ENCODE peak calls at places on chromosomes 12 and 14, in four cellular contexts. E is A549, P is HepG2, L is K562. B is an unnamed sample.

GRCh38 chr12:21725731-21726130 is 48.8 kb downstream of the KCNJ8 start:
- DNase-seq in L (no peak), P (no peak), E (no peak), B (no peak)

GRCh38 chr14:83253870-83254269 is 1720.2 kb upstream of the SEL1L start:
- DNase-seq in E (no peak), P (no peak), L (no peak), B (no peak)

GRCh38 chr12:11661491-11662085 is 12.1 kb downstream of the ETV6 start:
- DNase-seq in P (no peak), E (no peak), L (no peak), B (no peak)

GRCh38 chr12:15636060-15636890 is 152.9 kb downstream of the EPS8 start:
- DNase-seq in E (no peak), P (no peak), L (no peak), B (no peak)

GRCh38 chr14:96816281-96816680 is 19.1 kb downstream of the VRK1 start:
- DNase-seq in E (no peak), P (no peak), L (no peak), B (no peak)

GRCh38 chr14:72847721-72848120 is 46.2 kb downstream of the DPF3 start:
- DNase-seq in P (no peak), L (no peak), E (peak; percentile 7), B (no peak)

GRCh38 chr12:120183211-120183631 is 11.3 kb downstream of the GCN1 start:
- DNase-seq in E (no peak), L (no peak), P (no peak), B (no peak)

GRCh38 chr14:54570651-54571415 is 3.9 kb downstream of the SAMD4A start:
- DNase-seq in L (no peak), E (peak; percentile 36), P (no peak), B (no peak)

GRCh38 chr12:1919763-1920162 is 1.3 kb upstream of the CACNA2D4 start:
- DNase-seq in P (no peak), E (no peak), L (no peak), B (no peak)

GRCh38 chr14:50320279-50320678 is 8.2 kb downstream of the DMAC2L start:
- DNase-seq in E (no peak), L (no peak), P (no peak), B (peak; percentile 39)

GRCh38 chr14:89899917-89900680 is 54.4 kb downstream of the EFCAB11 start:
- DNase-seq in P (peak; percentile 13), L (peak; percentile 4), E (no peak), B (no peak)

GRCh38 chr12:57005980-57006808 is at the start of gene ZBTB39:
- DNase-seq in P (peak; percentile 20), E (peak; percentile 60), L (peak; percentile 74), B (no peak)

GRCh38 chr12:69682136-69682755 is 16.9 kb downstream of the BEST3 start:
- DNase-seq in E (no peak), L (no peak), P (no peak), B (no peak)

GRCh38 chr14:65321370-65321875 is 91.1 kb upstream of the FUT8 start:
- DNase-seq in L (no peak), P (no peak), E (peak; percentile 16), B (peak; percentile 82)

GRCh38 chr14:33768458-33768830 is 182.4 kb downstream of the EGLN3 start:
- DNase-seq in P (no peak), E (no peak), L (no peak), B (no peak)

GRCh38 chr12:80353254-80353653 is 90.8 kb upstream of the PTPRQ start:
- DNase-seq in L (no peak), P (peak; percentile 83), E (peak; percentile 5), B (no peak)

GRCh38 chr12:130646690-130647089 is 69.4 kb downstream of the RIMBP2 start:
- DNase-seq in P (no peak), L (no peak), E (no peak), B (no peak)

GRCh38 chr14:85960781-85961180 is 430.8 kb downstream of the FLRT2 start:
- DNase-seq in E (no peak), P (no peak), L (no peak), B (no peak)

GRCh38 chr12:65830305-65830704 is 6.0 kb downstream of the HMGA2 start:
- DNase-seq in L (no peak), P (no peak), E (no peak), B (no peak)

GRCh38 chr12:76460807-76461206 is 98.8 kb downstream of the OSBPL8 start:
- DNase-seq in P (no peak), L (no peak), E (no peak), B (no peak)

GRCh38 chr14:58560208-58560607 is 77.6 kb upstream of the DACT1 start:
- DNase-seq in E (no peak), L (no peak), P (no peak), B (no peak)

GRCh38 chr12:5661820-5662219 is 229.9 kb downstream of the NTF3 start:
- DNase-seq in P (no peak), E (no peak), L (no peak), B (no peak)

GRCh38 chr12:68317047-68317667 is 15.0 kb downstream of the MDM1 start:
- DNase-seq in L (peak; percentile 65), P (peak; percentile 35), E (peak; percentile 56), B (no peak)

GRCh38 chr12:10031318-10031717 is 836 bp downstream of the CLEC9A start:
- DNase-seq in E (peak; percentile 33), P (no peak), L (peak; percentile 42), B (no peak)

GRCh38 chr12:94152292-94153083 is 4.1 kb downstream of the PLXNC1 start:
- DNase-seq in L (no peak), E (no peak), P (peak; percentile 61), B (no peak)

GRCh38 chr12:7210642-7211151 is 21.2 kb downstream of the PEX5 start:
- DNase-seq in L (no peak), P (no peak), E (no peak), B (no peak)

GRCh38 chr14:105851716-105852377 is 325.5 kb downstream of the TMEM121 start:
- DNase-seq in L (no peak), E (no peak), P (no peak), B (no peak)

GRCh38 chr14:95981939-95982338 is 57.2 kb upstream of the C14orf132 start:
- DNase-seq in E (no peak), L (no peak), P (peak; percentile 3), B (no peak)

GRCh38 chr14:91898256-91898843 is 31.0 kb upstream of the TC2N start:
- DNase-seq in E (no peak), P (peak; percentile 66), L (no peak), B (no peak)

GRCh38 chr14:37602605-37603453 is 7.4 kb downstream of the TTC6 start:
- DNase-seq in L (no peak), E (no peak), P (peak; percentile 98), B (no peak)

GRCh38 chr14:26199599-26200370 is 398.0 kb downstream of the NOVA1 start:
- DNase-seq in P (no peak), L (no peak), E (no peak), B (no peak)

GRCh38 chr12:12839886-12840285 is 26.7 kb downstream of the DDX47 start:
- DNase-seq in E (peak; percentile 76), L (no peak), P (no peak), B (no peak)

GRCh38 chr14:50397461-50398196 is 948 bp upstream of the CDKL1 start:
- DNase-seq in E (peak; percentile 48), P (peak; percentile 24), L (peak; percentile 4), B (no peak)

GRCh38 chr12:29611906-29612305 is 114.4 kb upstream of the OVCH1 start:
- DNase-seq in L (no peak), P (no peak), E (no peak), B (no peak)
- TF ChIP-seq BHLHE40 in L (no peak), P (no peak), E (no peak), B (no peak)

GRCh38 chr14:99701260-99701659 is 17.2 kb downstream of the CYP46A1 start:
- DNase-seq in E (no peak), L (no peak), P (no peak), B (no peak)

GRCh38 chr14:99698642-99699041 is 14.5 kb downstream of the CYP46A1 start:
- DNase-seq in P (no peak), L (no peak), E (no peak), B (no peak)

GRCh38 chr14:99699861-99700260 is 15.8 kb downstream of the CYP46A1 start:
- DNase-seq in P (no peak), E (no peak), L (no peak), B (no peak)

GRCh38 chr14:99699071-99699760 is 15.1 kb downstream of the CYP46A1 start:
- DNase-seq in P (no peak), L (no peak), E (no peak), B (no peak)

DNA sequence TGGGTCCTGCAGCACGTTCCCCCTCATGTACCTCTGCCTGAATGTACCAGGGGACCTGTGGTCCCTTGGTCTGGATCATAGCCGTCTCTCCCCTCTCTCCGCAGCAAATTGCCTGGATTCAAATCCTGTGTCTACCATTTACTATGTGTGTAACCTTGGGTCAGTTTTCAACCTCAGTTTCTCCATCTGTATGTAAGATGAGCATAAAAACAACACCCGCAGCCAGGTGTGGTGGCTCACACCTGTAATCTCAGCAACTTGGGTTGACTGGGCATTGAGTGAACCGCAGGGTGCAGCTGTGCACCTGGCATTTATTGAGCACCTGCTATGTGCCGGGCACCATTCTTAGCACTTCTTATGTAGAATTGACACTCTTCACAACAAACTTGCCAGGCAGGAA is 14.1 kb downstream of the CYP46A1 start:
- DNase-seq in E (no peak), P (no peak), L (no peak), B (no peak)
- TF ChIP-seq MAX in E (no peak), P (no peak), L (no peak), B (no peak)

DNA sequence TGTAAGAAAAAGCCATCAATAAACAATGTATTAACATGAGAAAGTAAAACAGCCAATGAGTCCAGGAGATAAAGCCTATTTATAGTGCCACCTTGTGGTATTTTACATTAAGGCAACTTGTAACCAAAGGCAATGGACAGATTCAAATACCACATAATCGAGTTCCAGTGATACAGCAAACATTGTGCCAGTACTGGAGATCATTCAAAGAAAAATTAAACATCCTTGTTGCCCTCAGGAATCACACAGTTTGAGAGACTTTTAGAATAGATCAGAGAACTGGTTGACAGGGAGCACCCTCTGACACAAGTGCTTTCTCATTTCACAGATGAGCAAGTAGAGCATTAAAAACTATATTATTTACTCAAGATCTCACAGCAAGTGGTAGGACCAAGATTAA is 98.1 kb downstream of the DDHD1 start:
- DNase-seq in L (peak; percentile 41), E (peak; percentile 55), P (peak; percentile 38), B (peak; percentile 15)
- TF ChIP-seq BHLHE40 in L (no peak), E (no peak), P (no peak), B (no peak)

DNA sequence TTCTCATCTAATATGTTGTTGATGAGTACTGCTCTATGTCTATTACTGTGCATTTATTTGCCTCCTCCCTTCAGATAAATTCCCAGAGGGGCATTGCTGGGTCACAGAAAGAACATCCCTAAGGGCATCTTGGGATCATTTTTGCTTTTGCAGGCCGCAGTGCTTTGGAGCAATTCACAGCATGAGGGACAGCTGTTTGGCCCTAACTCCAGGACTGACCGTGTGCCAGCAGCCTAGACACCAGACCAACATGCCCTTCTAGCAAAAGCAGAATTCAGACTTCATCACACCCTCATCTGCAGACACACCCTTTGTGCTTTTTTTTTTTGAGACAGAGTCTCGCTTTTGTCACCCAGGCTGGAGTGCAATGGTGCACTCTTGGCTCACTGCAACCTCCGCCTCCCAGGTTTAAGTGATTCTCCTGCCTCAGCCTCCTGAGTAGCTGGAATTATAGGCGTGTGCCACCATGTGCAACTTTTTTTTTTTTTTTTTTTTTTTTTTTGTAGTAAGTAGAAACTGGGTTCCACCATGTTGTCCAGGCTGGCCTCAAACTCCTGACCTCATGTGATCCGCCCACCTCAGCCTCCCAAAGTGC is 31.0 kb downstream of the RNF34 start:
- DNase-seq in L (no peak), E (no peak), P (no peak), B (no peak)
- TF ChIP-seq MAX in L (no peak), E (no peak), P (no peak), B (no peak)

GRCh38 chr14:94650806-94651805 is 38.9 kb downstream of the SERPINA3 start:
- DNase-seq in E (no peak), P (no peak), L (no peak), B (no peak)
- TF ChIP-seq BHLHE40 in E (no peak), P (no peak), L (no peak), B (no peak)

GRCh38 chr14:59997496-59997895 is 77.6 kb downstream of the LRRC9 start:
- DNase-seq in P (no peak), L (no peak), E (no peak), B (no peak)
- TF ChIP-seq MAX in P (no peak), L (no peak), E (no peak), B (no peak)

B was measured in GM12878.